ENCODE peak calls at places on chromosomes 11 and 22, in six cellular contexts. G is uterus, F is sigmoid colon, M is psoas muscle, C is thoracic aorta, L is brain microvascular endothelial cell. Q is an unnamed sample.

GRCh38 chr11:66882540-66882939 is 25.7 kb downstream of the LRFN4 start:
- DNase-seq in F (no peak), M (no peak), G (no peak), L (no peak), C (no peak), Q (no peak)

GRCh38 chr22:40399661-40400060 is 29.3 kb downstream of the SGSM3 start:
- DNase-seq in L (no peak), M (no peak), G (no peak), C (no peak), F (no peak), Q (no peak)

GRCh38 chr22:33472462-33473344 is 414.5 kb upstream of the SYN3 start:
- DNase-seq in M (no peak), G (no peak), C (no peak), L (no peak), F (no peak), Q (no peak)

GRCh38 chr11:63826471-63827190 is 12.3 kb upstream of the MARK2 start:
- DNase-seq in C (no peak), G (no peak), L (no peak), F (no peak), M (no peak), Q (no peak)

GRCh38 chr22:37229012-37229804 is 14.9 kb downstream of the RAC2 start:
- DNase-seq in C (no peak), L (peak; percentile 54), M (no peak), F (no peak), G (no peak), Q (peak; percentile 50)

GRCh38 chr22:50732681-50733080 is 5.3 kb upstream of the ACR start:
- DNase-seq in C (no peak), M (no peak), F (no peak), G (no peak), L (no peak), Q (no peak)

GRCh38 chr11:38990841-38991240 is 2392.8 kb upstream of the RAG2 start:
- DNase-seq in L (no peak), M (no peak), G (no peak), F (no peak), C (no peak), Q (peak; percentile 59)

GRCh38 chr11:10809373-10810199 is 860 bp upstream of the EIF4G2 start:
- DNase-seq in L (peak; percentile 79), C (no peak), F (peak; percentile 77), G (peak; percentile 53), M (peak; percentile 57), Q (no peak)

GRCh38 chr11:20609727-20610707 is 10.6 kb downstream of the SLC6A5 start:
- DNase-seq in F (peak; percentile 74), L (peak; percentile 49), M (peak; percentile 67), C (no peak), G (peak; percentile 19), Q (peak; percentile 64)

GRCh38 chr22:50186789-50187523 is 1.2 kb downstream of the TRABD start:
- DNase-seq in C (no peak), G (no peak), L (no peak), M (peak; percentile 14), F (no peak), Q (no peak)

GRCh38 chr11:46247664-46248063 is 29.8 kb upstream of the CREB3L1 start:
- DNase-seq in G (no peak), F (no peak), L (peak; percentile 47), M (no peak), C (no peak), Q (peak; percentile 69)

GRCh38 chr22:26763633-26764295 is 106.4 kb downstream of the MIAT start:
- DNase-seq in L (peak; percentile 20), G (no peak), M (no peak), C (no peak), F (no peak), Q (peak; percentile 46)

GRCh38 chr11:6736495-6737121 is 35.2 kb downstream of the OR2AG2 start:
- DNase-seq in L (no peak), F (no peak), M (no peak), G (no peak), C (no peak), Q (peak; percentile 28)

GRCh38 chr11:104061851-104062521 is 25.5 kb downstream of the DDI1 start:
- DNase-seq in F (no peak), C (no peak), L (no peak), G (no peak), M (no peak), Q (no peak)

GRCh38 chr22:39314251-39314971 is 5.0 kb downstream of the RPL3 start:
- DNase-seq in G (no peak), L (no peak), M (no peak), F (no peak), C (no peak), Q (no peak)

GRCh38 chr22:21942407-21942895 is 10.2 kb downstream of the PPM1F start:
- DNase-seq in G (peak; percentile 87), M (peak; percentile 88), F (peak; percentile 91), L (peak; percentile 77), C (no peak), Q (peak; percentile 90)

GRCh38 chr22:19709063-19709769 is 5.1 kb upstream of the SEPTIN5 start:
- DNase-seq in C (no peak), F (peak; percentile 65), G (peak; percentile 66), L (no peak), M (peak; percentile 81), Q (no peak)

GRCh38 chr22:22348127-22348814 is 103.7 kb downstream of the VPREB1 start:
- DNase-seq in M (no peak), F (no peak), L (no peak), C (no peak), G (no peak), Q (no peak)

GRCh38 chr22:38257650-38258246 is 15.1 kb downstream of the TMEM184B start:
- DNase-seq in F (no peak), L (no peak), C (no peak), M (no peak), G (peak; percentile 48), Q (no peak)

GRCh38 chr22:28000361-28000760 is 81.3 kb upstream of the PITPNB start:
- DNase-seq in F (no peak), G (no peak), L (no peak), M (no peak), C (no peak), Q (no peak)

GRCh38 chr11:96015911-96016565 is 92.1 kb upstream of the MTMR2 start:
- DNase-seq in F (no peak), C (no peak), M (no peak), L (no peak), G (no peak), Q (no peak)

DNA sequence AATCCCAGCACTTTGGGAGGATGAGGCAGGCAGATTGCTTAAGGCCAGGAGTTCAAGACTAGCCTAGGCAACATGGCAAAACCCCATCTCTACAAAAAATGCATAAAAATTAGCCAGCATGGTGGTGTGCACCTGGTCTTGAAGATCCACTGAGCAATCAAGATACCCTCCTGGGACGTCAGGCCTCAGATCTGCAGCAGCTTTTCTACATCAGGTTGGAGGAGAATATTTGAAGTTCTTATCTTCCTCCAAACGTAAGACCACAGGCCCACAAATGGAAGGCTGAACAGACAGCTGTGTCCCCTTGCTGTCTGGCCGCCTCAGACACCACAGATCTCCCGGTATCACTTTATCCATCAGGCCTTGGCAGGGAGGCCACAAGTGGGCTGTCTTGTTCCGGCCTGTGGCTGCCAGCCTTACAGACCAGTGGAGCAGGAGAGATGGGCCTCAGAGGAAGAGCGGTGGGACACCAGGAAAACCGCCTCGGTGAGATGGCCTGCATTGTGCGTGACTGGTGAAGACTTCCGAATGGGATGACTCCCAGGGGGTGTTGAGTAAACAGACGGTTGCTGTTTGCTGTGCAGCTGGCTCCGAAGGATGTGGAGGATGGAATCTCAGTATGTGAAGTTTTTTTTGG is 15.9 kb downstream of the UBASH3B start:
- DNase-seq in L (peak; percentile 82), G (no peak), F (no peak), C (no peak), M (no peak), Q (no peak)
- H3K27ac ChIP-seq in L (peak overlapping the region; percentile 64), G (no peak overlapping the region), F (no peak overlapping the region), C (no peak overlapping the region), M (no peak overlapping the region), Q (no peak overlapping the region)

DNA sequence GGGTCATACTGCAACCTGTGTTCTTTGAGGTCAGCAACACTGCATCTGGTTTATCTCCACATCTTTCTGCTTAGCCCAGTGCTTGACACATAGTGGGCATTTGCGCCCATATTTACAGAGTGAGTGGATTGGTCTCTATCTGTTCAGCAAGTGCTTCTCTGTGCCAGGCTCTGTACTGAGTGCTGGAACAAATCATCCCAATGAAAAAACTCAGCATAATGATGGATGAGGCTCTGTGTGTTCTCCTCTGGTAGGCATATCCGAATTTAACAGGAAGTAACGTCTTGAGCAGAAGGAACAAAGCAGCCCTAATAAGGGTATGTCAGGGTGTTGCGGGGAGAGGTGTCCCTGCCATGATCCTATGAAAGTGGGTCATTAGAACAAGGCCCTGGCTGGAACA is 46.0 kb downstream of the MCM5 start:
- DNase-seq in M (no peak), G (no peak), C (no peak), L (no peak), F (peak; percentile 84), Q (no peak)
- H3K27ac ChIP-seq in M (no peak overlapping the region), G (peak overlapping the region; percentile 90), C (no peak overlapping the region), L (peak overlapping the region; percentile 21), F (peak overlapping the region; percentile 55), Q (peak overlapping the region; percentile 25)

DNA sequence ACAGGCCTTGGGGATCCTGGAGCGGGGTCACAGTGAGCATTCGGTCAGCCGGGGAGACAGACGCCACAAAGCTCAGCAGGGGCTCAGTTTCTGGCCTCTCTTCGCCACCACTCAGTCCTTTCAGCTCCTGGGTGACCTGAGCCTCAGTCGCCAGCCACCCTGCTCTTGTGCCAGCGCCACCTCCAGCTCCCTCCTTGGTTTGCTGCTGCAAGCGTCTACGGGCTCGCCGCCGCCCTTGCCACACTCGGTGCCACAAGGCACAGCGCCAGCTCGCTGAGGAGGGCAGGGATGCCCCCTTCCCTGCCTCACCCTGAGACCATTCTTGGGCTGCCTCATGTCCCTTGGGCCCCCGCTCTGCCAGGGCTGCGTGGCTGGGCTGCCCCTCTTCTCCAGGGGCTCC is 1.5 kb upstream of the EEF1G start:
- DNase-seq in G (no peak), L (no peak), C (no peak), M (no peak), F (no peak), Q (no peak)
- H3K27ac ChIP-seq in G (peak overlapping the region; percentile 99), L (peak overlapping the region; percentile 90), C (peak overlapping the region; percentile 94), M (peak overlapping the region; percentile 92), F (peak overlapping the region; percentile 92), Q (no peak overlapping the region)

GRCh38 chr22:46360891-46361290 is 25.4 kb downstream of the TRMU start:
- DNase-seq in M (no peak), F (no peak), L (no peak), C (no peak), G (no peak), Q (no peak)

GRCh38 chr22:46360097-46360496 is 24.6 kb downstream of the TRMU start:
- DNase-seq in G (no peak), C (no peak), F (no peak), L (no peak), M (no peak), Q (no peak)

GRCh38 chr22:46357711-46358505 is 22.4 kb downstream of the TRMU start:
- DNase-seq in M (no peak), F (no peak), L (no peak), G (no peak), C (no peak), Q (no peak)

GRCh38 chr22:46358766-46359165 is 23.3 kb downstream of the TRMU start:
- DNase-seq in F (no peak), M (no peak), G (no peak), L (no peak), C (no peak), Q (no peak)

DNA sequence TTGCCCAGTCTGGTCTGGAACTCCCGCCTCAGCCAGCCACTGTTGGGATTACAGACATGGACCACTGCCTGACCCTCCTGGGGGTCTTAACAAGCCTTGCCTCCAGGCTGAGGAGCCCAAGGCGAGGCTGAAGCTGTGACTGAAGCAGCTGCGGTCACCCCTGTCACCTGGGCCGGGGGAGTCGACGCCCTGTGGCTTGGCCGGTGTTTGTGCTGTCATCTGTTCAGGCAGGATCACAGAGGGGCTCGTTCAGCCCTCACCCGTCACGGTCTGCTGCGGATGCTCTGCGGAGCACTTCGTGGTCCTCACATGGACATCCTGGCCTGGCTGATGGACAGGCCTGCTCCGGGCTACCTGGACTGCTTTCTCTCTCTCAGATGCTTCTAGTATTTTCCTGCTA is 23.8 kb downstream of the TRMU start:
- DNase-seq in G (no peak), L (no peak), F (no peak), C (no peak), M (no peak), Q (no peak)
- H3K27ac ChIP-seq in G (no peak overlapping the region), L (no peak overlapping the region), F (no peak overlapping the region), C (no peak overlapping the region), M (no peak overlapping the region), Q (no peak overlapping the region)

Q was measured in foreskin keratinocyte.